ENCODE peak calls at places on chromosome 17, in six cellular contexts. O is putamen; Z is AG04450; T is CD8-positive, alpha-beta memory T cell; L is K562; E is activated B cell treated with CpG ODN at 0.5 μM for 24 hours. F is an unnamed sample.

GRCh38 chr17:27425991-27426390 is 30.3 kb upstream of the KSR1 start:
- DNase-seq in Z (no peak), T (no peak), E (no peak), O (no peak), L (no peak), F (no peak)

GRCh38 chr17:40945414-40945813 is 8.0 kb upstream of the KRT23 start:
- DNase-seq in O (no peak), E (no peak), Z (no peak), L (no peak), T (no peak), F (no peak)

GRCh38 chr17:8267480-8268147 is 18.5 kb downstream of the PFAS start:
- DNase-seq in Z (no peak), E (no peak), L (no peak), T (no peak), O (no peak), F (no peak)

GRCh38 chr17:80916246-80916645 is 75.4 kb upstream of the CHMP6 start:
- DNase-seq in L (no peak), E (no peak), T (no peak), O (no peak), Z (no peak), F (no peak)

GRCh38 chr17:62995377-62995885 is 29.4 kb downstream of the TANC2 start:
- DNase-seq in T (no peak), E (no peak), O (peak), L (peak), Z (no peak), F (no peak)

GRCh38 chr17:27430882-27431491 is 25.3 kb upstream of the KSR1 start:
- DNase-seq in T (no peak), Z (no peak), E (no peak), L (peak), O (no peak), F (no peak)

GRCh38 chr17:82062984-82063368 is 2.6 kb downstream of the DUS1L start:
- DNase-seq in T (no peak), Z (no peak), L (no peak), E (no peak), O (no peak), F (no peak)

GRCh38 chr17:72642720-72643119 is 449.8 kb downstream of the SLC39A11 start:
- DNase-seq in Z (no peak), T (no peak), O (no peak), E (no peak), L (no peak), F (no peak)

GRCh38 chr17:1643999-1644492 is 1.5 kb downstream of the SCARF1 start:
- DNase-seq in L (no peak), T (no peak), O (no peak), E (no peak), Z (no peak), F (no peak)

GRCh38 chr17:61756561-61756960 is 106.8 kb downstream of the BRIP1 start:
- DNase-seq in O (no peak), L (no peak), T (no peak), E (no peak), Z (no peak), F (no peak)

GRCh38 chr17:8619294-8619693 is 11.2 kb downstream of the MYH10 start:
- DNase-seq in E (no peak), T (no peak), L (no peak), O (no peak), Z (no peak), F (no peak)

GRCh38 chr17:37373530-37374159 is 2.1 kb upstream of the C17orf78 start:
- DNase-seq in O (peak), E (peak), T (peak), L (peak), Z (peak), F (peak)

GRCh38 chr17:83181991-83182619 is 102.7 kb downstream of the METRNL start:
- DNase-seq in T (no peak), O (no peak), Z (no peak), E (no peak), L (no peak), F (no peak)

GRCh38 chr17:6456914-6457687 is 12.8 kb downstream of the PIMREG start:
- DNase-seq in Z (no peak), E (no peak), T (no peak), L (peak), O (no peak), F (no peak)

GRCh38 chr17:27072885-27073284 is 221.0 kb upstream of the WSB1 start:
- DNase-seq in E (no peak), Z (no peak), L (no peak), O (no peak), T (no peak), F (no peak)

GRCh38 chr17:53649201-53649600 is 173.5 kb upstream of the KIF2B start:
- DNase-seq in T (no peak), O (no peak), E (no peak), L (no peak), Z (no peak), F (no peak)

GRCh38 chr17:13311301-13311700 is 290.4 kb downstream of the HS3ST3A1 start:
- DNase-seq in T (no peak), Z (no peak), L (no peak), O (no peak), E (no peak), F (no peak)

GRCh38 chr17:80766290-80766689 is 221.7 kb downstream of the RPTOR start:
- DNase-seq in E (no peak), O (no peak), T (no peak), L (no peak), Z (no peak), F (no peak)

GRCh38 chr17:36722903-36723263 is 121.5 kb downstream of the MRM1 start:
- DNase-seq in T (no peak), Z (no peak), L (no peak), E (no peak), O (no peak), F (no peak)

GRCh38 chr17:73562896-73563295 is 81.3 kb downstream of the SDK2 start:
- DNase-seq in Z (no peak), E (no peak), L (no peak), T (no peak), O (no peak), F (no peak)

GRCh38 chr17:74513987-74514631 is 17.2 kb downstream of the CD300LB start:
- DNase-seq in O (no peak), T (peak), L (peak), E (peak), Z (no peak), F (peak)

GRCh38 chr17:81059026-81059425 is 24.1 kb downstream of the BAIAP2 start:
- DNase-seq in L (no peak), O (no peak), E (no peak), T (no peak), Z (no peak), F (no peak)

GRCh38 chr17:13541032-13541480 is 60.7 kb downstream of the HS3ST3A1 start:
- DNase-seq in T (no peak), E (no peak), L (no peak), O (no peak), Z (peak), F (no peak)

GRCh38 chr17:50163846-50164696 is 1.7 kb upstream of the SGCA start:
- DNase-seq in T (no peak), E (no peak), Z (no peak), O (no peak), L (no peak), F (no peak)

GRCh38 chr17:43011728-43012472 is 5.3 kb downstream of the IFI35 start:
- DNase-seq in O (no peak), L (no peak), T (no peak), E (no peak), Z (no peak), F (no peak)

GRCh38 chr17:1563786-1564613 is 1.4 kb upstream of the PITPNA start:
- DNase-seq in Z (no peak), T (no peak), L (peak), O (no peak), E (no peak), F (no peak)

GRCh38 chr17:51850206-51850605 is 308.3 kb downstream of the CA10 start:
- DNase-seq in Z (no peak), L (no peak), T (no peak), E (no peak), O (no peak), F (no peak)

GRCh38 chr17:42979511-42980273 is at the start of gene PTGES3L:
- DNase-seq in Z (no peak), T (peak), O (peak), E (no peak), L (peak), F (peak)

GRCh38 chr17:57115916-57116315 is 30.9 kb downstream of the AKAP1 start:
- DNase-seq in Z (no peak), O (no peak), L (no peak), T (no peak), E (no peak), F (no peak)

GRCh38 chr17:10631048-10631700 is 25.9 kb downstream of the MYH3 start:
- DNase-seq in L (peak), E (no peak), O (no peak), Z (no peak), T (peak), F (no peak)

GRCh38 chr17:6508519-6509294 is 47.6 kb downstream of the PITPNM3 start:
- DNase-seq in Z (no peak), O (no peak), L (no peak), T (no peak), E (no peak), F (no peak)

GRCh38 chr17:4101127-4101798 is 41.6 kb downstream of the ZZEF1 start:
- DNase-seq in T (no peak), O (peak), Z (no peak), E (no peak), L (peak), F (no peak)

GRCh38 chr17:79176792-79177601 is 102.4 kb downstream of the ENGASE start:
- DNase-seq in E (no peak), O (no peak), Z (no peak), L (no peak), T (no peak), F (no peak)

GRCh38 chr17:64118452-64118979 is 11.4 kb downstream of the ERN1 start:
- DNase-seq in L (peak), Z (no peak), O (no peak), E (no peak), T (no peak), F (no peak)

GRCh38 chr17:4584125-4584834 is at the start of gene SMTNL2:
- DNase-seq in Z (no peak), L (peak), T (no peak), O (no peak), E (peak), F (peak)

GRCh38 chr17:38868968-38869646 is 751 bp upstream of the LASP1 start:
- DNase-seq in O (peak), T (peak), E (peak), Z (peak), L (peak), F (peak)

GRCh38 chr17:80538484-80538883 is 6.2 kb upstream of the RPTOR start:
- DNase-seq in O (no peak), E (no peak), L (no peak), T (no peak), Z (no peak), F (no peak)

GRCh38 chr17:49061524-49061943 is 64.3 kb downstream of the IGF2BP1 start:
- DNase-seq in T (no peak), O (no peak), L (no peak), Z (no peak), E (no peak), F (no peak)

GRCh38 chr17:5365831-5366230 is 53.6 kb downstream of the NUP88 start:
- DNase-seq in Z (no peak), E (no peak), T (no peak), L (no peak), O (no peak), F (no peak)

GRCh38 chr17:4672726-4673125 is 31.2 kb downstream of the PELP1 start:
- DNase-seq in Z (no peak), O (no peak), E (no peak), L (no peak), T (no peak), F (no peak)

F was measured in NCI-H2171.